ENCODE peak calls at places on chromosomes 2 and 18, in four cellular contexts. S, J, V and O are unnamed samples. For H3K4me1, the result is how much of the 10 kb centered on the place peaks cover.

GRCh38 chr18:74353169-74353775 is 37.6 kb downstream of the C18orf63 start:
- DNase-seq in V (peak), J (peak), S (peak), O (peak)

GRCh38 chr2:202848813-202849212 is 22.8 kb downstream of the ICA1L start:
- DNase-seq in V (no peak), S (no peak), J (no peak), O (no peak)

GRCh38 chr2:12389354-12390045 is 327.2 kb upstream of the TRIB2 start:
- DNase-seq in J (no peak), V (peak), S (no peak), O (no peak)

GRCh38 chr2:195486987-195487644 is 169.9 kb upstream of the SLC39A10 start:
- DNase-seq in S (no peak), J (no peak), V (peak), O (no peak)

GRCh38 chr2:36456227-36456788 is 100.7 kb downstream of the CRIM1 start:
- DNase-seq in V (peak), J (peak), S (peak), O (peak)

GRCh38 chr2:215793747-215794595 is 219.4 kb downstream of the MREG start:
- DNase-seq in J (peak), V (peak), S (no peak), O (peak)

GRCh38 chr2:72108121-72108520 is 39.5 kb downstream of the CYP26B1 start:
- DNase-seq in S (no peak), V (peak), J (no peak), O (no peak)

GRCh38 chr18:61946449-61946848 is 53.6 kb upstream of the RNF152 start:
- DNase-seq in J (no peak), S (no peak), V (peak), O (no peak)

GRCh38 chr2:217505303-217505702 is 497.5 kb downstream of the TNS1 start:
- DNase-seq in J (no peak), S (no peak), V (no peak), O (no peak)

GRCh38 chr2:70842401-70842800 is 6.8 kb upstream of the CD207 start:
- DNase-seq in S (no peak), J (no peak), V (no peak), O (no peak)

GRCh38 chr2:96819101-96819875 is 3.2 kb downstream of the CNNM3 start:
- DNase-seq in J (no peak), S (no peak), V (no peak), O (no peak)

GRCh38 chr18:74899554-74899953 is 301.9 kb downstream of the ZNF407 start:
- DNase-seq in V (no peak), S (peak), J (no peak), O (peak)

GRCh38 chr2:88227446-88227845 is 57.3 kb downstream of the THNSL2 start:
- DNase-seq in V (no peak), J (no peak), S (no peak), O (no peak)

GRCh38 chr2:147482111-147482510 is 362.7 kb upstream of the ACVR2A start:
- DNase-seq in J (no peak), S (no peak), V (no peak), O (no peak)

GRCh38 chr18:3692113-3692621 is 242.2 kb downstream of the TGIF1 start:
- DNase-seq in S (no peak), V (no peak), J (no peak), O (no peak)

GRCh38 chr2:85690932-85691331 is 3.2 kb upstream of the GNLY start:
- DNase-seq in S (no peak), J (no peak), V (no peak), O (no peak)

GRCh38 chr2:122627388-122627787 is 871.9 kb downstream of the TSN start:
- DNase-seq in S (no peak), J (no peak), V (no peak), O (no peak)

GRCh38 chr2:164739966-164740365 is 101.7 kb downstream of the COBLL1 start:
- DNase-seq in S (no peak), J (no peak), V (peak), O (no peak)

GRCh38 chr2:212227755-212228154 is 310.8 kb downstream of the ERBB4 start:
- DNase-seq in S (no peak), J (peak), V (peak), O (no peak)

GRCh38 chr2:145764631-145765030 is 1244.7 kb upstream of the ZEB2 start:
- DNase-seq in J (no peak), S (no peak), V (no peak), O (peak)

GRCh38 chr2:45368792-45369191 is 242.3 kb downstream of the SRBD1 start:
- DNase-seq in V (no peak), S (no peak), J (no peak), O (no peak)

GRCh38 chr18:79610461-79611039 is 69.1 kb upstream of the CTDP1 start:
- DNase-seq in V (no peak), S (peak), J (no peak), O (no peak)

GRCh38 chr2:205474746-205475145 is 207.6 kb upstream of the NRP2 start:
- DNase-seq in J (no peak), S (no peak), V (peak), O (no peak)

GRCh38 chr2:155662224-155662623 is 670.3 kb downstream of the NR4A2 start:
- DNase-seq in V (no peak), S (no peak), J (no peak), O (no peak)

GRCh38 chr2:11073791-11074190 is 81.5 kb upstream of the SLC66A3 start:
- DNase-seq in S (no peak), V (peak), J (no peak), O (no peak)

GRCh38 chr18:29160123-29160522 is 983.2 kb upstream of the CDH2 start:
- DNase-seq in V (no peak), S (no peak), J (no peak), O (no peak)

GRCh38 chr18:7902399-7902839 is 335.3 kb downstream of the PTPRM start:
- DNase-seq in J (no peak), S (peak), V (peak), O (peak)

GRCh38 chr2:178275600-178275999 is 81.3 kb downstream of the OSBPL6 start:
- DNase-seq in J (no peak), S (no peak), V (no peak), O (no peak)

GRCh38 chr18:55509631-55510372 is 78.2 kb downstream of the TCF4 start:
- DNase-seq in V (peak), J (no peak), S (no peak), O (no peak)

GRCh38 chr2:231673348-231673770 is 35.0 kb upstream of the PTMA start:
- DNase-seq in J (no peak), S (peak), V (peak), O (peak)

GRCh38 chr2:11540148-11540995 is 6.5 kb downstream of the GREB1 start:
- DNase-seq in V (no peak), S (no peak), J (no peak), O (peak)

GRCh38 chr2:5287558-5288334 is 404.4 kb upstream of the SOX11 start:
- DNase-seq in J (no peak), V (no peak), S (peak), O (no peak)

GRCh38 chr2:203341741-203342310 is 13.6 kb downstream of the ABI2 start:
- DNase-seq in J (no peak), S (no peak), V (peak), O (no peak)

GRCh38 chr2:239259173-239259572 is 141.6 kb downstream of the HDAC4 start:
- DNase-seq in V (no peak), J (no peak), S (no peak), O (no peak)
- H3K4me1 ChIP-seq in V (under half), J (half or more), S (under half), O (under half)

DNA sequence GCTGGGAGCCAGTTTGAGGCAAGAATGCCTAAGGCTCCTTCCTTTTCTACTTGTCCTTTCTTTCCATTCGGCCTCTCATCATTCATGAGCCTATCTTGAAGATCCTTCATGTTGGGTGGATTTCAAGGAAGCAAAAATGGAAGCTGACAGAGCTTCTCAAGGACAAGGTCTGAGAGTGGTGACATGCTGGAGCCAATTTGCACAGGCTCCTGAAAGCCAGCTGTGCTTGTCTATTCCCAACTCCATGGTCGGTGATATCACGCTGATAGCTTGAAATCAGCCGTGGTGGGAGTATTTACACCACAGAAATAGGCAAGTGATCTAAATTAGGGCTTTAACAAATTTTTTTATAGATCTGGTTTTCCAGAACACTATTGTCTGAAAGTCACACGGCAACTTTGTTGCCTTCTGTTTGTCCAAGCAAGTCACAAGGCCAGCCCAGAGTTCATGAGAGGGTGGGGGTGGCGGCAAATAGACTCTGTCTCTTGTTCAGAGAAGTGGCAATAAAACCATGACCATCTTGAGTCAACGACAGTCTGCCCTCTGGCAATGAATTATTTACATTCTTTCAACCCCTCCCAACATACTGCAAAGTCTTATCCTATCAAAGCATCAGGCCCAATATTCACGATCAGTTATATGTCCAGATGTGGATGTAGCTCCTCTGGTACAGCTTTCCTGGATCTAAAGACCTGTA is 49.9 kb upstream of the SLC35F5 start:
- DNase-seq in V (no peak), S (no peak), J (no peak), O (no peak)
- TF ChIP-seq POLR2A in V (no peak), S (no peak), J (no peak), O (no peak)

DNA sequence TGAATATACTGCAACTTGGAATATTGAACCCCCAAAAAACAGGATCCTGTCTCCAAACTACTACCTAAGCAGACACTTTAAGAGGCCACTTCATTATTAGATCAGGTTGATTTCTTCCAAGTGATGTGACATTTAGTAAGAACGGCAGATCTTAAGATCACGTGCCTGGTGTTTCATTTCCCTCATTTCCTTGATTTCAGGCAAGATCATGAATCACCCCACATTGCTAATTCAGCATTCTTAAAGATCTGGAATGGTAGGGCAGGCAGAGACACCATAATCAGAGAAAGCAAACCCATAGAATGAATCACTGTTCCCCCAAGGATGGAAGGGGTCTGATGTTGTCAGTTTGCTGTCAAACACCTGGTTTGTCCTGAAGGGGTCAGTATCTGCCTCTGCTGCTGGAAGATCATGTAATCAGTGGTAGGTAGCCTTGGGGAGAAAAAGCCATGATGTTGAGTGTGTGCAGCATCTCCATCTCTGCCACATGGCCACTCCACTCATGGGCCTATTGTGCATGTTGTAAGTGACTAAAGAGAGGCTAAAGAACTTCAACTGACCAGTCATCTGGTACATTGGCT is 133.9 kb downstream of the ARHGAP15 start:
- DNase-seq in V (no peak), J (no peak), S (no peak), O (no peak)
- H3K4me1 ChIP-seq in V (under half), J (under half), S (under half), O (under half)

GRCh38 chr2:207241198-207241597 is 75.5 kb upstream of the KLF7 start:
- DNase-seq in S (no peak), V (peak), J (no peak), O (no peak)
- TF ChIP-seq POLR2A in S (no peak), V (peak), J (no peak), O (no peak)

DNA sequence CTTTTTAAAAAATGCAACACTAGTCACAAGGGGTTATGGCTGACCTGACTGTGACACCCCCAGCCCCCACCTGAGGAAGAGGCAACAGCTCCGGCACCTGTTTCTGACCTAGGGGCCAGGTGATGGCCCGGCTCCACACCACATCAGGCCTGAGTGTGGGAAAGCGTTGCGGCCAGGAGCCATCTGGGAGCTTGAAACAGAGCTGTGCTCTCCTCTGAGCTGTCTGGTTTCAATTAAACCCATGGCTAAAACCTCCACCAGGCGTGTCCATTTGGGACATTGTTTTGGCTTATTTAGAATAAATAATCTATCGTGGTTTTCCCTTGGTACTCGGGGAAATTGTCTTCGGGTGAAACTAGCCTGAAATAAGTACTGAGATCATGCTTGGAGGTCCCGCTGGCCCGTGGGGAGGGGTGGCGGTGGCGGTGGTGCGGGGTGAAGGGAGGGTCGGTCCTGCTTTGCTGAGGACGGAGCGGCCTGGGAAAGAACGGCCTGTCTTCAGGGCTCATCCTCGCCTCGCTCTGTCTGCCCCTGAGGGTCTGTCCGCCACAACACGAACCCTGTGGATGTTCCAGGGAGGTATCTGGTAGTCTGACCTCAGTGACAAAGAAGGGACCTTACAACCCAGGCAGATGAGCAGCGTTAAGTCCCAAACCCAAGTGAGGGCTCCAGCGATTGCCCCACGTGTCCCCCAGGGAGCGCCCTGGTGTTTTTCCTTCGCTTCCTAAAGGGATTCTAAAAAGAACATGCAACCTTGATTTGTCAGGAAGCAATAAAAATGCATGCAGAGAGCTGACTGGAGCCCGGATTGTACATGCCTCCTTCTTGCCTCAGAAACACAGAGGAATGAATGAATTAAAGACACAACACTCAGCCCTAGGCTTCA is 58.7 kb downstream of the IL1RL2 start:
- DNase-seq in V (peak), J (no peak), S (no peak), O (peak)
- H3K4me1 ChIP-seq in V (under half), J (under half), S (under half), O (under half)

GRCh38 chr2:24822049-24822706 is 29.0 kb downstream of the CENPO start:
- DNase-seq in V (no peak), S (peak), J (peak), O (peak)
- TF ChIP-seq POLR2A in V (no peak), S (no peak), J (no peak), O (no peak)

DNA sequence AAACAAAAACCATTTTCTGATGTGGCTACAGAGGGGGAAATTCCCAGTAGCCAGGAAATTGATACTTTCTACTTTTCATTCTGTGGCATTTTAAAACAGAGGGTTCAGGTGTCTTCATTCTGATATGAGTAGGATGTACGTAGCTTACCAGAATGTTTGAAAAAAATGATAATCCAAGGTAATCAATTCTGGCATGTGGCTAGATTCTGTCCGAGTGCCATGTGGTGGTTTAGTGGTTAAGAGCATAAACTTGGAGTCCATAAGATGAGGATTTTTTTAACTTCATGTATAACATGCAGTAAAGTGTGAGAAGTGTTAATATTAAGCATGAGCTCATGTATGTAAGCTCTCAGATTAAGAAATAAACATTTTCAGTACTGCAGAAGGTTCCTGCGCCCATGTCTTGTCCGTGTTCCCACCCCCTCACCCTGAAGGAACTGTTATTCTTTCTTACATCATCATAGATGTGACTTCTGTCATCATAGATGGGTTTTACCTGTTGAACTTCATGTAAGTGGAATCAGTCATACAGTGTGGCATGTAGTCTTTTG is 4.5 kb downstream of the B3GNT2 start:
- DNase-seq in S (no peak), V (no peak), J (no peak), O (no peak)
- H3K4me1 ChIP-seq in S (under half), V (under half), J (half or more), O (under half)

DNA sequence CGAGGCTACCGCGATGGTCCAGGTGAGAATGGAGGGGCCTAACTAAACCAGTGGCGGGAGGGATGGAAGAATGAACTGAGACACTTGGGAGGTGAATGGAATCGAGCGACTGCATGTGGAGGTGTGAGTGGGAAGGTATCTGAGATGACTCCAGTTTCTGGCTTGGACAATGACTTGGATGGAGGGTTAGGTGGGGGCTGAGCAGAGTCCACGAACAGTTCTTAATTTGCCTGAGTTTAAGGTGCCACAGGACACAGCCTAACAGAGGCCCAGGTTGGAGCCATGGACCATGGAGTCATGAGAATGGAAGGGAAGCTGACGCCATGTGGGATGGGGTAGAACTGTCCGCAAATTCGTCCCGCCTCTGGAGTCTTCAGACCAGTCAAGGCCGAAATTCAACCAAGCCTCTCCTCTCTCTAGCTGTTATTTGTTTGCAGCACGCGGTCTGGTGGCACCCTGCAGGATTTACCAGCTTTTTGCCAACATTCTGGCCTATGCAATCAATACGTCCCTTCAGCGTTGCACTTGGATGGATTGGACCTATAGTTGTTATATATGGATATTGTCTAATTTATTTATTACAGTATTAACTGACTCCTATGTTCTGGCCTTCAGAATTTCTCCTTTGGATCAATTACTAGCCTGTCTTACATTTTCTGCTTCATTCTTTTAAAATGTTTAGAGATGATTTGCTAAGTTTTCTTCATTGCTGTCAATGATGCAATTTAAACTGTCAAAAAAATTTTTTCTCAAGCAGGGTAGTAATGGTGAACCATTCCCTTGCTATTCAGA is 941 bp upstream of the BOLA3 start:
- DNase-seq in V (no peak), S (no peak), J (no peak), O (no peak)
- TF ChIP-seq POLR2A in V (no peak), S (no peak), J (no peak), O (no peak)

GRCh38 chr18:9704233-9705118 is 3.6 kb upstream of the RAB31 start:
- DNase-seq in V (peak), S (peak), J (peak), O (no peak)

GRCh38 chr18:9705183-9705864 is 2.8 kb upstream of the RAB31 start:
- DNase-seq in S (peak), V (peak), J (peak), O (no peak)

GRCh38 chr18:9700261-9700796 is 7.8 kb upstream of the RAB31 start:
- DNase-seq in V (peak), J (peak), S (peak), O (no peak)

GRCh38 chr18:9698497-9698896 is 9.6 kb upstream of the RAB31 start:
- DNase-seq in V (no peak), S (no peak), J (no peak), O (no peak)

DNA sequence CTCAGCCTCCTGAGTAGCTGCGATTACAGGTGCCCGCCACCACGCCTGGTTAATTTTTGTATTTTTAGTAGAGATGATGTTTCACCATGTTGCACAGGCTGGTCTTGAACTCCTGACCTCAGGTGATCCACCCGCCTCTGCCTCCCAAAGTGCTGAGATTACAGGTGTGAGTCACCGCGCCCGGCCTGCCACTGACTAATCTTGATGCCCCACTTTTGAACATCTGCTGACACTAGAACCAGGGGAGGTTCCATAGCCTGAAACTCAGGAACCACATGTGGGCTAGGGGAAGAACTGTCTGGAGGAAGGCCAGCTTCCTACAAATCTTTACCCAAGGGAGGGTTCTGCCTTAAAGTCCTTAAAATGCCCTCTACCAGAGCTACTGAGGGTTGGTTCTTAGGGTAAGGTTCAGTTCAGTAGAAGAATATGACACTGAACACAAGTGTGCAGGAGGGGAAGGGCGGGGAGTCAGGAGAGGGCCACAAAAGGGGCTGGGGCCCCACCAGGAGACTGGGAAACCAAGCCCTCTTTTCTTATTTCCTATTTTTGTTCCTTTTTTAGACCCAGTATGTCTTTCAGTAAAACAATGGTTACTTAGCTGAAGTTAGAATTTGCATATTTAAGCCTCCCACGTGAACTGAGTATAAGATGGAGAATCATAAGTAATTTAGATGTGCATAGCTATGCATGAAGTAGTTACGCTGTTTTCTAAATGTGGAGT is 6.3 kb upstream of the RAB31 start:
- DNase-seq in S (peak), J (peak), V (no peak), O (no peak)
- H3K4me1 ChIP-seq in S (under half), J (under half), V (under half), O (under half)